ENCODE peak calls at places on chromosome 10, in five cellular contexts. One of them, this sample, is unnamed. For H3K4me1, the result is how much of the 10 kb centered on the place peaks cover.

GRCh38 chr10:69464801-69465401 is 13.6 kb downstream of the TSPAN15 start:
- DNase-seq in tibial nerve: no peak
- DNase-seq in SJSA1: no peak
- DNase-seq in GM23338: no peak
- DNase-seq in heart right ventricle: no peak
- DNase-seq in this sample: peak

GRCh38 chr10:80718024-80718423 is 180.3 kb downstream of the SH2D4B start:
- DNase-seq in tibial nerve: no peak
- DNase-seq in SJSA1: no peak
- DNase-seq in heart right ventricle: no peak
- DNase-seq in GM23338: no peak
- DNase-seq in this sample: no peak

GRCh38 chr10:103905441-103905840 is 12.5 kb downstream of the STN1 start:
- DNase-seq in tibial nerve: no peak
- DNase-seq in SJSA1: no peak
- DNase-seq in heart right ventricle: no peak
- DNase-seq in GM23338: no peak
- DNase-seq in this sample: no peak

GRCh38 chr10:48882881-48883280 is 56.8 kb downstream of the LRRC18 start:
- DNase-seq in heart right ventricle: no peak
- DNase-seq in SJSA1: no peak
- DNase-seq in GM23338: no peak
- DNase-seq in tibial nerve: no peak
- DNase-seq in this sample: no peak

GRCh38 chr10:18233775-18234174 is 93.6 kb downstream of the CACNB2 start:
- DNase-seq in GM23338: peak
- DNase-seq in SJSA1: no peak
- DNase-seq in tibial nerve: no peak
- DNase-seq in heart right ventricle: peak
- DNase-seq in this sample: no peak

GRCh38 chr10:124921261-124921660 is 20.7 kb upstream of the ZRANB1 start:
- DNase-seq in tibial nerve: no peak
- DNase-seq in SJSA1: no peak
- DNase-seq in GM23338: no peak
- DNase-seq in heart right ventricle: no peak
- DNase-seq in this sample: no peak

GRCh38 chr10:104488046-104488832 is 134.6 kb downstream of the CFAP58 start:
- DNase-seq in tibial nerve: no peak
- DNase-seq in SJSA1: no peak
- DNase-seq in GM23338: no peak
- DNase-seq in heart right ventricle: no peak
- DNase-seq in this sample: no peak

GRCh38 chr10:119025776-119026175 is 3.7 kb upstream of the NANOS1 start:
- DNase-seq in tibial nerve: no peak
- DNase-seq in GM23338: no peak
- DNase-seq in heart right ventricle: peak
- DNase-seq in SJSA1: no peak
- DNase-seq in this sample: no peak

GRCh38 chr10:120555436-120556163 is 98.6 kb downstream of the PLPP4 start:
- DNase-seq in tibial nerve: no peak
- DNase-seq in SJSA1: no peak
- DNase-seq in heart right ventricle: no peak
- DNase-seq in GM23338: no peak
- DNase-seq in this sample: no peak

GRCh38 chr10:43160067-43160918 is 22.0 kb downstream of the CSGALNACT2 start:
- DNase-seq in GM23338: no peak
- DNase-seq in SJSA1: no peak
- DNase-seq in tibial nerve: no peak
- DNase-seq in heart right ventricle: no peak
- DNase-seq in this sample: no peak

GRCh38 chr10:83373659-83374058 is 765.6 kb upstream of the GHITM start:
- DNase-seq in tibial nerve: no peak
- DNase-seq in GM23338: peak
- DNase-seq in SJSA1: peak
- DNase-seq in heart right ventricle: no peak
- DNase-seq in this sample: no peak

GRCh38 chr10:107427021-107427420 is 262.5 kb upstream of the SORCS1 start:
- DNase-seq in heart right ventricle: no peak
- DNase-seq in GM23338: no peak
- DNase-seq in SJSA1: no peak
- DNase-seq in tibial nerve: no peak
- DNase-seq in this sample: no peak

GRCh38 chr10:112140110-112140755 is 43.3 kb downstream of the GPAM start:
- DNase-seq in SJSA1: peak
- DNase-seq in heart right ventricle: peak
- DNase-seq in tibial nerve: peak
- DNase-seq in GM23338: peak
- DNase-seq in this sample: peak

GRCh38 chr10:60978287-60979115 is 34.5 kb upstream of the RHOBTB1 start:
- DNase-seq in heart right ventricle: no peak
- DNase-seq in tibial nerve: no peak
- DNase-seq in SJSA1: peak
- DNase-seq in GM23338: no peak
- DNase-seq in this sample: no peak

GRCh38 chr10:11439523-11440053 is 171.9 kb downstream of the USP6NL start:
- DNase-seq in GM23338: no peak
- DNase-seq in tibial nerve: no peak
- DNase-seq in SJSA1: no peak
- DNase-seq in heart right ventricle: no peak
- DNase-seq in this sample: no peak

GRCh38 chr10:44958196-44958896 is 1.3 kb upstream of the RASSF4 start:
- DNase-seq in SJSA1: peak
- DNase-seq in GM23338: no peak
- DNase-seq in heart right ventricle: peak
- DNase-seq in tibial nerve: no peak
- DNase-seq in this sample: peak

GRCh38 chr10:86254526-86255174 is 111.9 kb downstream of the GRID1 start:
- DNase-seq in GM23338: no peak
- DNase-seq in tibial nerve: no peak
- DNase-seq in SJSA1: no peak
- DNase-seq in heart right ventricle: no peak
- DNase-seq in this sample: no peak

GRCh38 chr10:58909881-58910280 is 266.6 kb upstream of the PHYHIPL start:
- DNase-seq in GM23338: no peak
- DNase-seq in SJSA1: no peak
- DNase-seq in tibial nerve: no peak
- DNase-seq in heart right ventricle: no peak
- DNase-seq in this sample: no peak

GRCh38 chr10:120115959-120116358 is 223.4 kb downstream of the SEC23IP start:
- DNase-seq in SJSA1: no peak
- DNase-seq in heart right ventricle: no peak
- DNase-seq in GM23338: no peak
- DNase-seq in tibial nerve: no peak
- DNase-seq in this sample: no peak

GRCh38 chr10:88804083-88804812 is 1.7 kb downstream of the LIPM start:
- DNase-seq in heart right ventricle: no peak
- DNase-seq in SJSA1: no peak
- DNase-seq in GM23338: peak
- DNase-seq in tibial nerve: no peak
- DNase-seq in this sample: no peak

GRCh38 chr10:59323036-59323459 is 39.3 kb downstream of the FAM13C start:
- DNase-seq in tibial nerve: no peak
- DNase-seq in GM23338: no peak
- DNase-seq in heart right ventricle: no peak
- DNase-seq in SJSA1: no peak
- DNase-seq in this sample: no peak

GRCh38 chr10:104734408-104734807 is 93.3 kb downstream of the SORCS3 start:
- DNase-seq in GM23338: no peak
- DNase-seq in heart right ventricle: no peak
- DNase-seq in tibial nerve: no peak
- DNase-seq in SJSA1: no peak
- DNase-seq in this sample: no peak

GRCh38 chr10:43094091-43094484 is 17.2 kb downstream of the RET start:
- DNase-seq in SJSA1: no peak
- DNase-seq in GM23338: no peak
- DNase-seq in tibial nerve: no peak
- DNase-seq in heart right ventricle: no peak
- DNase-seq in this sample: no peak

GRCh38 chr10:86899670-86900276 is 57.6 kb downstream of the MMRN2 start:
- DNase-seq in heart right ventricle: peak
- DNase-seq in tibial nerve: peak
- DNase-seq in GM23338: peak
- DNase-seq in SJSA1: peak
- DNase-seq in this sample: peak

GRCh38 chr10:37067576-37067975 is 57.8 kb upstream of the ANKRD30A start:
- DNase-seq in GM23338: no peak
- DNase-seq in tibial nerve: no peak
- DNase-seq in SJSA1: no peak
- DNase-seq in heart right ventricle: no peak
- DNase-seq in this sample: no peak

GRCh38 chr10:112004075-112004474 is 179.5 kb downstream of the GPAM start:
- DNase-seq in heart right ventricle: no peak
- DNase-seq in tibial nerve: no peak
- DNase-seq in GM23338: peak
- DNase-seq in SJSA1: no peak
- DNase-seq in this sample: no peak

DNA sequence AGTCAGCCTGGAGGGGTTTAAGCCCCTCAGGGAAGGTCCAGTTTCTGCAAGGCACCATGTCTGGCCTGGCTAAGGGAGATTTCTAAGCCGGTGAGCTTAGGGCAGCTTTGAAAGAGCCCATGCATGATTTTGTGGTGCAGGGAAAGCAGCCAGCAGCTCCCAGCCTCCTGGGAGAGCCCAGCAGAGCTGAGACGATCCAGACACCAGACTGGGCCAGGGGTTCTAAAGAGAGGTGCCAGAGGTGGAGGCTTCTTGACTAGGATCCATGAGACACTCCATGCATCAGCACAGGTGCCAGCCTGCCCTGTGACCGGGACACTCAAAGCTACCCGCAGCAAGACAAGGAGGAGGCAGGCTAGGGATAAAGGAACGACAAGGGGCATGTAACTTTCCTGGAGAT is 59.6 kb upstream of the MKX start:
- DNase-seq in GM23338: no peak
- DNase-seq in SJSA1: no peak
- DNase-seq in heart right ventricle: no peak
- DNase-seq in tibial nerve: no peak
- DNase-seq in this sample: no peak
- H3K4me1 ChIP-seq in GM23338: under half
- H3K4me1 ChIP-seq in SJSA1: under half
- H3K4me1 ChIP-seq in heart right ventricle: under half
- H3K4me1 ChIP-seq in tibial nerve: under half
- H3K4me1 ChIP-seq in this sample: under half

GRCh38 chr10:113550365-113550764 is 2.5 kb upstream of the HABP2 start:
- DNase-seq in GM23338: no peak
- DNase-seq in tibial nerve: no peak
- DNase-seq in SJSA1: no peak
- DNase-seq in heart right ventricle: no peak
- DNase-seq in this sample: no peak
- H3K4me1 ChIP-seq in GM23338: under half
- H3K4me1 ChIP-seq in tibial nerve: under half
- H3K4me1 ChIP-seq in SJSA1: under half
- H3K4me1 ChIP-seq in heart right ventricle: under half
- H3K4me1 ChIP-seq in this sample: under half

DNA sequence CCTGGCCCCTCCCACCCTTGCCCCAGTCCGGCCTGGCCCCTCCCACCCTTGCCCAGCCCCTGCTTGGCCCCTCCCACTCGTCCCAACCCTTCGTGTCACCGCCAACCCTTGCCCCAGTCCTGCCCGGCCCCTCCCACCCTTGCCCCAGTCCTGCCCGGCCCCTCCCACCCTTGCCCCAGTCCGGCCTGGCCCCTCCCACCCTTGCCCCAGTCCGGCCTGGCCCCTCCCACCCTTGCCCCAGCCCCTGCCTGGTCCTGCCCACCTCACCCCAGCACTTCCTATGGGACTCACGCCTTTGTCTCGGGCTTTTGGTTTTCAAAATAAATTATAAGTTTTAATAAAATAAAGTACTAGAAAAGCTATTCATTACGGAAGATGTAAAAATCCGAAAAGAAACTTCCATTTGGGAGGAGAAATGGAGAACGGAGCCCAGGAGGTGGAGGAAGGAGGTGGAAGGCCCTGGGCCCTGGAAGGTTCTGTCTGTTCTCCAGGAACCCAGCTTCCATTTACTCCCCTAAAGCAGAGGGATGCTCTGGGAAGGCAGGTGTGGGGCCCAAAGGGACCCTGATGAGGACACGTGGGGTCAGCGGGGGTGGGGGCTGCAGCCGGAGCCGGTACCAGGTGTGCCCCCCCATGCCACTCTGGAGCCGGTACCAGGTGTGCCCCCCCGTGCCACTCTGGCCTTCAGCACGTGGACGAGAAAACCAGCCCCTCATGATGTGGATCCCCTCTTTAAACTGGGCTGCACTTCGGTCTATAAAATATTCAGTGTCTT is 52.2 kb downstream of the PWWP2B start:
- DNase-seq in SJSA1: no peak
- DNase-seq in heart right ventricle: no peak
- DNase-seq in tibial nerve: no peak
- DNase-seq in GM23338: no peak
- DNase-seq in this sample: no peak
- H3K4me1 ChIP-seq in SJSA1: under half
- H3K4me1 ChIP-seq in heart right ventricle: under half
- H3K4me1 ChIP-seq in tibial nerve: under half
- H3K4me1 ChIP-seq in GM23338: under half
- H3K4me1 ChIP-seq in this sample: under half

DNA sequence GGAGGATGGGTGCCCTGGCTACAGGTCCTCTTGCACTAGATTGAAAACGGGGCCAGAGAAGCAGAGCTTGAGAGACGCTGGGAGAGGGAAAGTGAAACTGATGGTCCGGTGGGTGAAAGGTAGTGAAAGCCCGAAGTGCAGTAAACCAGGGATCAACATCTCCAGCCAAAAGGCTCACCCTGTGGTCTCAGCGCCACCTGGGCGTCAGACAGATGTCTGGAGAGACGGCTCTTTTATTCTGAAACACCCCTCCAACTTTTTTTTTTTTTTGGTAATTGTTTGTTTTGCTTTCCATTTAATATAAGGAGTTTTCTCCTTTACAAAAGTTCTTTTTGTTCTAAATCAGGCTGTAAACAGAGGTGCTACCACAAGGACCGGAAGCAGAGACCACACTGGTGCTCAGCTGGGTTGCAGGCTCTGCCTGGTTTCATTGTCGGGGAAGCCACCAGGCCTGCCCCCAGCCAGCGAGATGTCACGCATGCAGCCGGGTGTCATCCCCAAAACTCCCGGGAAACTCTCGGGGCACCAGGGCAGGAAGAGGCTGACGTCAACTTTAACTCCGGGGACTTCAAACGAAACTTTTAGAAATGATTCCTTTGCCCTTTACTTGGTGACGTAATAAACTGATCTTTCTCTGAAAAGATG is 11.2 kb downstream of the IL2RA start:
- DNase-seq in tibial nerve: peak
- DNase-seq in heart right ventricle: peak
- DNase-seq in SJSA1: peak
- DNase-seq in GM23338: peak
- DNase-seq in this sample: peak
- H3K4me1 ChIP-seq in tibial nerve: under half
- H3K4me1 ChIP-seq in heart right ventricle: under half
- H3K4me1 ChIP-seq in SJSA1: under half
- H3K4me1 ChIP-seq in GM23338: under half
- H3K4me1 ChIP-seq in this sample: under half

GRCh38 chr10:77635402-77636227 is 2.0 kb downstream of the KCNMA1 start:
- DNase-seq in tibial nerve: no peak
- DNase-seq in SJSA1: no peak
- DNase-seq in GM23338: peak
- DNase-seq in heart right ventricle: no peak
- DNase-seq in this sample: no peak
- H3K4me1 ChIP-seq in tibial nerve: under half
- H3K4me1 ChIP-seq in SJSA1: under half
- H3K4me1 ChIP-seq in GM23338: under half
- H3K4me1 ChIP-seq in heart right ventricle: under half
- H3K4me1 ChIP-seq in this sample: under half

This sample was measured in sigmoid colon.